ENCODE peak calls at places on chromosomes 16 and 17, in four cellular contexts. I, R, Z and C are unnamed samples.

GRCh38 chr17:78939615-78940014 is 14.4 kb upstream of the TIMP2 start:
- DNase-seq in I (no peak), R (no peak), Z (no peak), C (no peak)

GRCh38 chr17:3474212-3474611 is 1.6 kb upstream of the ASPA start:
- DNase-seq in I (no peak), R (no peak), Z (peak; percentile 81), C (no peak)

GRCh38 chr16:31352344-31353115 is 2.4 kb upstream of the ITGAX start:
- DNase-seq in I (no peak), Z (no peak), R (no peak), C (no peak)

GRCh38 chr16:57092786-57093301 is 461 bp downstream of the CPNE2 start:
- DNase-seq in Z (no peak), R (no peak), I (no peak), C (peak; percentile 59)

GRCh38 chr17:70609566-70609965 is 440.2 kb downstream of the KCNJ2 start:
- DNase-seq in Z (no peak), R (no peak), I (no peak), C (no peak)

GRCh38 chr16:75529959-75530358 is 5.9 kb downstream of the CHST5 start:
- DNase-seq in I (no peak), Z (no peak), R (no peak), C (no peak)

GRCh38 chr17:32490101-32490482 is 3.3 kb downstream of the CDK5R1 start:
- DNase-seq in R (no peak), I (no peak), Z (no peak), C (no peak)

GRCh38 chr17:2634361-2634960 is 41.0 kb downstream of the PAFAH1B1 start:
- DNase-seq in Z (no peak), R (no peak), I (no peak), C (no peak)

GRCh38 chr16:4218202-4218601 is 23.7 kb downstream of the SRL start:
- DNase-seq in Z (no peak), R (no peak), I (no peak), C (no peak)

GRCh38 chr16:78396046-78396445 is 296.6 kb downstream of the WWOX start:
- DNase-seq in I (no peak), Z (no peak), R (no peak), C (peak; percentile 20)

GRCh38 chr17:1267471-1267947 is 2.7 kb upstream of the BHLHA9 start:
- DNase-seq in R (no peak), Z (no peak), I (no peak), C (no peak)

GRCh38 chr17:31581491-31581890 is 190.0 kb downstream of the RAB11FIP4 start:
- DNase-seq in Z (no peak), I (no peak), R (no peak), C (no peak)

GRCh38 chr16:50153648-50154368 is 702 bp downstream of the TENT4B start:
- DNase-seq in Z (no peak), I (no peak), R (no peak), C (peak; percentile 47)

GRCh38 chr17:42894283-42895184 is 6.1 kb upstream of the G6PC1 start:
- DNase-seq in Z (peak; percentile 79), I (no peak), R (no peak), C (no peak)

GRCh38 chr17:38943607-38944006 is 18.2 kb downstream of the LASP1NB start:
- DNase-seq in R (no peak), I (no peak), Z (no peak), C (no peak)
- TF ChIP-seq CBX5 in R (no peak), I (no peak), Z (no peak), C (no peak)

GRCh38 chr17:18974407-18975149 is 22.6 kb downstream of the SLC5A10 start:
- DNase-seq in R (no peak), I (no peak), Z (no peak), C (no peak)
- TF ChIP-seq CBX5 in R (no peak), I (no peak), Z (no peak), C (no peak)

DNA sequence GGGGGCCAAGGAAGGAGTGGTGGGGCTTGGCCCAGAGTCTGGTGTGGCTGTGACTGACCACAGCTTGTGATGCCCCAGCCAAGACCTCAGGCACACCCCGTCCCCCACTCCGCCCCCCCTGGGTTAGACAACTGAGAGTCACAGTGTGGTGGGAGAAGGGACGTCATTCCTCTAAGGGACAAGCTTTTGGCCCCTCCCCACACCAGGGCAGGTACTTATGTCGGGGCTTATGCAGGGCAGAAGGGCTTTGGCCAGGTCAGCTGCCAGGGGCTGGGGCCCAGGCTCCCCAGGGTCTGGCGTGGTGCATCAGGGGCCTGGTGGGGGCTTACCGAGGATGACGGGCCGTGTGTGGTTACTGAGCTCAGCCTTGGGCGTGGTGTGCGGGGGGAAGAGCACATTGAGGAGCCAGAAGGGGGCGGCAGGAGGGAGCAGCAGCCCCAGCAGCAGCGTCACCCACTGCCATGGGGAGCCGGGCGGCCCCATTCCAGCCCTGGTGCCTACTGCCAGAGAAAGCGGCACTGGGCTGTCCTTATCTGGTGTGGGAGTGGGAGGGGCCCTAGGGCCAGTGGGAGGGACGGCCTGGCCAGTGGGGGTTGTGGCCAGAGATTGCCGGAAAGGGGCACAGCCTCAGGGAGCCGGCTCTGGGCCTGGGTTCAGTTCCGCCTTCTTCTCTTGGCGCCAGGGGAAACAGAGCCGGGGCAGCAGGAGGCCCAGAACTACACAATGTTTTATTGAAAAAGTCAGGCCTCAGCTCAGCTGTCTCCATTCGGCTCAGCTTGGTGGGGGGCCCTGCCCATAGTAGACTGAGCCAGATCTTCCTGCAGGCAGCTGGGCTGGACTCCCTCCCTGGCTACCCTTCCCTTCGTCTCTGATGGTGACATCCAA is at the start of gene LCAT:
- DNase-seq in R (no peak), Z (peak; percentile 78), I (no peak), C (peak; percentile 66)
- TF ChIP-seq CBX5 in R (no peak), Z (no peak), I (no peak), C (no peak)

GRCh38 chr16:89345663-89346150 is 128.2 kb downstream of the ZNF778 start:
- DNase-seq in I (no peak), R (no peak), Z (peak; percentile 81), C (no peak)
- TF ChIP-seq CBX5 in I (no peak), R (no peak), Z (no peak), C (no peak)

GRCh38 chr16:1184156-1184868 is 31.4 kb downstream of the CACNA1H start:
- DNase-seq in I (no peak), Z (peak; percentile 76), R (no peak), C (no peak)

GRCh38 chr16:1180772-1181714 is 28.1 kb downstream of the CACNA1H start:
- DNase-seq in R (no peak), Z (no peak), I (no peak), C (no peak)

GRCh38 chr16:1184980-1185379 is 32.1 kb downstream of the CACNA1H start:
- DNase-seq in Z (no peak), R (no peak), I (no peak), C (no peak)

GRCh38 chr16:1181715-1182671 is 29.1 kb downstream of the CACNA1H start:
- DNase-seq in R (no peak), Z (peak; percentile 62), I (no peak), C (no peak)

GRCh38 chr16:1183235-1183907 is 30.5 kb downstream of the CACNA1H start:
- DNase-seq in R (no peak), Z (no peak), I (no peak), C (peak; percentile 53)
- TF ChIP-seq CBX5 in R (no peak), Z (no peak), I (no peak), C (no peak)